ENCODE peak calls at places on chromosomes 5 and 9, in four cellular contexts. One of them, this sample, is unnamed.

GRCh38 chr9:94018628-94019027 is 63.5 kb upstream of the BARX1 start:
- DNase-seq in right lobe of liver: no peak
- DNase-seq in AG04449: peak
- DNase-seq in coronary artery: no peak
- DNase-seq in this sample: no peak

GRCh38 chr9:72551306-72551705 is 29.9 kb downstream of the TMC1 start:
- DNase-seq in coronary artery: no peak
- DNase-seq in right lobe of liver: no peak
- DNase-seq in AG04449: no peak
- DNase-seq in this sample: no peak

GRCh38 chr5:151320481-151320880 is 16.9 kb upstream of the SLC36A3 start:
- DNase-seq in AG04449: no peak
- DNase-seq in right lobe of liver: no peak
- DNase-seq in coronary artery: no peak
- DNase-seq in this sample: no peak

GRCh38 chr5:94243612-94244011 is 374.8 kb downstream of the KIAA0825 start:
- DNase-seq in coronary artery: no peak
- DNase-seq in AG04449: peak
- DNase-seq in right lobe of liver: no peak
- DNase-seq in this sample: no peak

GRCh38 chr9:114895605-114896004 is 34.8 kb downstream of the TNFSF8 start:
- DNase-seq in right lobe of liver: no peak
- DNase-seq in coronary artery: no peak
- DNase-seq in AG04449: no peak
- DNase-seq in this sample: no peak

GRCh38 chr5:108381034-108381954 is 604 bp downstream of the FBXL17 start:
- DNase-seq in AG04449: no peak
- DNase-seq in coronary artery: peak
- DNase-seq in right lobe of liver: peak
- DNase-seq in this sample: no peak

GRCh38 chr9:87533291-87533690 is 35.6 kb downstream of the DAPK1 start:
- DNase-seq in coronary artery: no peak
- DNase-seq in AG04449: no peak
- DNase-seq in right lobe of liver: no peak
- DNase-seq in this sample: no peak

GRCh38 chr9:37801287-37801850 is 772 bp downstream of the DCAF10 start:
- DNase-seq in AG04449: no peak
- DNase-seq in coronary artery: no peak
- DNase-seq in right lobe of liver: peak
- DNase-seq in this sample: no peak

GRCh38 chr9:134304712-134305111 is 21.5 kb upstream of the RXRA start:
- DNase-seq in right lobe of liver: peak
- DNase-seq in coronary artery: no peak
- DNase-seq in AG04449: no peak
- DNase-seq in this sample: no peak

GRCh38 chr9:73805853-73806458 is 654.3 kb downstream of the ANXA1 start:
- DNase-seq in AG04449: no peak
- DNase-seq in right lobe of liver: no peak
- DNase-seq in coronary artery: no peak
- DNase-seq in this sample: no peak

GRCh38 chr9:72579190-72579589 is 57.8 kb downstream of the TMC1 start:
- DNase-seq in coronary artery: peak
- DNase-seq in AG04449: no peak
- DNase-seq in right lobe of liver: no peak
- DNase-seq in this sample: no peak

GRCh38 chr9:9920425-9920824 is 692.4 kb downstream of the PTPRD start:
- DNase-seq in right lobe of liver: no peak
- DNase-seq in AG04449: no peak
- DNase-seq in coronary artery: no peak
- DNase-seq in this sample: no peak

GRCh38 chr5:119355636-119356383 is at the start of gene TNFAIP8:
- DNase-seq in AG04449: no peak
- DNase-seq in coronary artery: peak
- DNase-seq in right lobe of liver: peak
- DNase-seq in this sample: no peak

GRCh38 chr5:61277190-61277589 is 54.9 kb upstream of the ZSWIM6 start:
- DNase-seq in AG04449: no peak
- DNase-seq in coronary artery: no peak
- DNase-seq in right lobe of liver: no peak
- DNase-seq in this sample: no peak

GRCh38 chr9:16191237-16191636 is 638.4 kb downstream of the CCDC171 start:
- DNase-seq in right lobe of liver: no peak
- DNase-seq in coronary artery: no peak
- DNase-seq in AG04449: no peak
- DNase-seq in this sample: no peak

GRCh38 chr5:147551677-147552076 is 41.8 kb upstream of the DPYSL3 start:
- DNase-seq in right lobe of liver: no peak
- DNase-seq in AG04449: no peak
- DNase-seq in coronary artery: no peak
- DNase-seq in this sample: no peak

GRCh38 chr9:108041551-108041950 is 552.0 kb upstream of the KLF4 start:
- DNase-seq in AG04449: no peak
- DNase-seq in coronary artery: no peak
- DNase-seq in right lobe of liver: no peak
- DNase-seq in this sample: no peak

GRCh38 chr9:128159073-128159783 is 837 bp upstream of the BBLN start:
- DNase-seq in coronary artery: no peak
- DNase-seq in AG04449: no peak
- DNase-seq in right lobe of liver: peak
- DNase-seq in this sample: peak

GRCh38 chr5:145834917-145835838 is at the start of gene PRELID2:
- DNase-seq in right lobe of liver: peak
- DNase-seq in AG04449: no peak
- DNase-seq in coronary artery: peak
- DNase-seq in this sample: no peak

GRCh38 chr9:110802416-110803035 is 133.9 kb downstream of the MUSK start:
- DNase-seq in coronary artery: no peak
- DNase-seq in right lobe of liver: no peak
- DNase-seq in AG04449: no peak
- DNase-seq in this sample: no peak
- H3K4me3 ChIP-seq in coronary artery: no peak
- H3K4me3 ChIP-seq in right lobe of liver: no peak
- H3K4me3 ChIP-seq in AG04449: no peak
- H3K4me3 ChIP-seq in this sample: no peak

DNA sequence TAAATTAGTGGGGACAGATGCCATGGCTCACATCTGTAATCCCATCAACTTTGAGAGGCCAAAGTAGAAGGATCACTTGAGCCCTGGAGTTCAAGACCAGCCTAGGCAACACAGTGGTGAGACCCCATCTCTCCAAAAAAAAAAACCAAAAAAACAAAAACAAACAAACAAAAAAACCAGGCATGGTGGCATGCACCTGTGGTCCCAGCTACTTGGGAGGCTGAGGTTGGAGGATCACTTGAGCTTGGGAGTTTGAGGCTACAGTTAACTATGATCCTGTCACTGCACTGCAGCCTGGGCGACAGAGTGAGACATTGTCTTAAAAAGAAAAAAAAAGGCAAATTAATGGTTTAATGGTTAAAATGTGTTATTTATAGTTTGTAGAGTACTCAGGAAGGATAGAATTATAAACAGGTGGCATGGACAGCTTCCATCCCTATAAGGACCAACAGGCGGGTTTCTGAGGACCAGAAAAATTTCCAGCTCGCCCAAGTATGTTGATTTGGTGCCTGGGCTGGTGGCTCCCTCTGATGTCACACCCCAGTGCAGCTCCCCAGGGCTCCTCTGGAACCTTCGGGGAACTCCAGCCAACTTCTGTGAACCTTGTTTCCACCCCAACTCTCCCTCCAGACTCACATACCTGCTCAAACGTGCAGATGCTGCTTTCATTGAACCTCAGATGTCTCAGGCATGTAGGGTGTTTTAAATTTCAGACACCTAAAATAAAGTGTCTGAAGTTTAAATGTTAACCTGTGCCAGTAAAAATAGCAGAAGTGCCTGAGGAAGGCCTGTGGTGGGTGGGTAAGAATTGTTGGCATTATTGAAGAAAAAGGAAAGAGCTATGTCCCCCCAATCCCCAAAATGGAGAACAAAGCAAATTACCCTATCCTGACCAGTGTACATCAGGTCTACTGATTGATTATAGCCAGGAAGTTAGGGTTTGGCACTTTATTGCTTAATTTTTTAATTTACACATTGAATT is 69.0 kb downstream of the TRIO start:
- DNase-seq in AG04449: no peak
- DNase-seq in coronary artery: no peak
- DNase-seq in right lobe of liver: no peak
- DNase-seq in this sample: no peak
- H3K4me3 ChIP-seq in AG04449: no peak
- H3K4me3 ChIP-seq in coronary artery: no peak
- H3K4me3 ChIP-seq in right lobe of liver: no peak
- H3K4me3 ChIP-seq in this sample: no peak

GRCh38 chr9:69097923-69098593 is 62.5 kb downstream of the FXN start:
- DNase-seq in coronary artery: no peak
- DNase-seq in AG04449: no peak
- DNase-seq in right lobe of liver: no peak
- DNase-seq in this sample: no peak
- H3K4me3 ChIP-seq in coronary artery: no peak
- H3K4me3 ChIP-seq in AG04449: no peak
- H3K4me3 ChIP-seq in right lobe of liver: no peak
- H3K4me3 ChIP-seq in this sample: no peak

GRCh38 chr5:139769477-139769876 is 26.1 kb upstream of the PSD2 start:
- DNase-seq in AG04449: no peak
- DNase-seq in coronary artery: no peak
- DNase-seq in right lobe of liver: no peak
- DNase-seq in this sample: no peak
- H3K4me3 ChIP-seq in AG04449: no peak
- H3K4me3 ChIP-seq in coronary artery: no peak
- H3K4me3 ChIP-seq in right lobe of liver: no peak
- H3K4me3 ChIP-seq in this sample: no peak

DNA sequence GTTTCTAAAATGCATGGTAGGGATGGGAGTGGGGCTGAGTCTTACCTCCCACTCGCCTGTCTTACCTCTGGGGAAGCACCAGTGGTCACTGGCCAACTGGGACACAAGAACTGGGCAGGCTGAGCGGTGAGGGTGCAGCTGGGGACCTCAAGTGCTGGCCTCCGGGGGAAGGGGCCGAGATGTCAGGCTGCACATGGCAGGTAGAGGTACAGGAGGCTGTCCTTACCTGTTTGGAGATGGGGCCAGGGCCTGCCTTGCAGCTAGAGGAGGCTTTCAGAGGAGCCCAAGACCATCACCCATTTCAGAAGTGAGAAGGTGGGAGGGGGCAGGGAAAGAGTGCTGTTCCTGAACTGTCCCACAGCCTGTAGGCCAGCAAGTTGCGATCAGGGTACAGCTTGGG is 14.2 kb downstream of the PSAT1 start:
- DNase-seq in coronary artery: peak
- DNase-seq in AG04449: no peak
- DNase-seq in right lobe of liver: no peak
- DNase-seq in this sample: no peak
- H3K4me3 ChIP-seq in coronary artery: no peak
- H3K4me3 ChIP-seq in AG04449: no peak
- H3K4me3 ChIP-seq in right lobe of liver: no peak
- H3K4me3 ChIP-seq in this sample: no peak

GRCh38 chr9:109935406-109936087 is 155.5 kb downstream of the PALM2AKAP2 start:
- DNase-seq in AG04449: no peak
- DNase-seq in right lobe of liver: no peak
- DNase-seq in coronary artery: no peak
- DNase-seq in this sample: no peak
- H3K4me3 ChIP-seq in AG04449: no peak
- H3K4me3 ChIP-seq in right lobe of liver: no peak
- H3K4me3 ChIP-seq in coronary artery: no peak
- H3K4me3 ChIP-seq in this sample: no peak

GRCh38 chr5:177359451-177359851 is 1.7 kb downstream of the RGS14 start:
- DNase-seq in right lobe of liver: peak
- DNase-seq in AG04449: no peak
- DNase-seq in coronary artery: no peak
- DNase-seq in this sample: no peak

GRCh38 chr5:177361418-177362101 is 3.8 kb downstream of the RGS14 start:
- DNase-seq in AG04449: no peak
- DNase-seq in right lobe of liver: peak
- DNase-seq in coronary artery: no peak
- DNase-seq in this sample: no peak

GRCh38 chr5:177357459-177358332 is at the start of gene RGS14:
- DNase-seq in right lobe of liver: peak
- DNase-seq in AG04449: no peak
- DNase-seq in coronary artery: no peak
- DNase-seq in this sample: peak

GRCh38 chr5:177358333-177358939 is 712 bp downstream of the RGS14 start:
- DNase-seq in AG04449: no peak
- DNase-seq in right lobe of liver: peak
- DNase-seq in coronary artery: no peak
- DNase-seq in this sample: no peak

GRCh38 chr5:177359860-177360259 is 2.1 kb downstream of the RGS14 start:
- DNase-seq in coronary artery: no peak
- DNase-seq in right lobe of liver: peak
- DNase-seq in AG04449: no peak
- DNase-seq in this sample: no peak
- H3K4me3 ChIP-seq in coronary artery: no peak
- H3K4me3 ChIP-seq in right lobe of liver: no peak
- H3K4me3 ChIP-seq in AG04449: no peak
- H3K4me3 ChIP-seq in this sample: no peak

DNA sequence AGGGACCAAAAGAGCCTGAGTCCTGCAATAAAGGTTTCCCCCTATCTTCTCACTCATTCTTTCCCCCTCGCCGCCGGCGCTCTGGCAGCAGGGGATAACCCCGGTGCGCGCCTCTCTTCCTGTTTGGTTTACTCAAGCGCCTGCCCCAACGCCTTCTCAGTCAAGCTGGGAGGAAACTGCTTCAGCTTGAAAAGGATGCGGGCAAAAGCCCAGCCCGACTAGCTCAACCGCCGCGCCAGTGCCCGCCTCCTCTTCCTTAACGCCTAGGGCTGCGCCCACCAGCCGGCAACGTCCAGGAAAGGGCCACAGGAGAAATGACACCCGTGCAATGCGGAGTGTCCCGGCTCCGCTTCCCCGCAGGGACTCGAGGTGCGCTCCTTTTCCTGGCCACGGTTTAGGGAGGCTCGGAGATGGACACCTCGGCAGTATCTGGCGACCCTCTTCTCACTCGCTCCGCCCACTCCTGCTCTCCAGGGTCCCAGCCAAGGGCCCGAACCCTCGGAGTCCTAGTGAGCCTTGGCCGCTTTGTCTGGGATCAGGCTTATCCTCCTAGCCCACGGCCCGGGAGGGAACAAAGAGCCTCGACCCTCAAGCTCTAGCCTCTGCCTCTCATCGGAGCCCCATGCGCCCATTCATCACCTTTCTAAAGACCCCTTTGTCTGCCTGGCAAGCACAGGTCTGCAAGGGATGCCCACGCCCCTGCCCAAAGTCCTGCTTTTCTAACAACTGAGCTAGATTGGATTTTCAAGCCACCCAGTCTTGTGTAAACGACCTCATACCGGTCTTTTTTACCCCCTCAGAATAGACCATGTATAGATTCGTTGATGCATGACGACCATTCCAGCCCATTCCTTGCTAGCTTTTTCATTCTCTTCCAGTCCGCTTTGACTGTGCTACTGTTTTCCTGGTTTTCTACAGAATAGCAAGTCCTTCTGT is 2.0 kb downstream of the ST8SIA4 start:
- DNase-seq in right lobe of liver: peak
- DNase-seq in AG04449: no peak
- DNase-seq in coronary artery: peak
- DNase-seq in this sample: peak
- H3K4me3 ChIP-seq in right lobe of liver: peak
- H3K4me3 ChIP-seq in AG04449: peak
- H3K4me3 ChIP-seq in coronary artery: peak
- H3K4me3 ChIP-seq in this sample: peak

GRCh38 chr9:110258671-110259070 is 2.4 kb upstream of the TXN start:
- DNase-seq in coronary artery: no peak
- DNase-seq in right lobe of liver: no peak
- DNase-seq in AG04449: no peak
- DNase-seq in this sample: no peak
- H3K4me3 ChIP-seq in coronary artery: no peak
- H3K4me3 ChIP-seq in right lobe of liver: no peak
- H3K4me3 ChIP-seq in AG04449: no peak
- H3K4me3 ChIP-seq in this sample: no peak

GRCh38 chr5:123875444-123876264 is 363.7 kb downstream of the CSNK1G3 start:
- DNase-seq in right lobe of liver: no peak
- DNase-seq in coronary artery: no peak
- DNase-seq in AG04449: no peak
- DNase-seq in this sample: no peak
- H3K4me3 ChIP-seq in right lobe of liver: no peak
- H3K4me3 ChIP-seq in coronary artery: no peak
- H3K4me3 ChIP-seq in AG04449: no peak
- H3K4me3 ChIP-seq in this sample: no peak